ENCODE peak calls at places on chromosomes 12 and 14, in seven cellular contexts. P, H, R, V, Y, C and N are unnamed samples. For H3K9me3, the result is how much of the 10 kb centered on the place peaks cover.

GRCh38 chr14:100092832-100093231 is 27.6 kb downstream of the EVL start:
- DNase-seq in P (no peak), H (no peak), R (no peak), V (no peak), Y (no peak), C (no peak), N (no peak)

GRCh38 chr14:93100570-93100969 is 15.2 kb downstream of the ITPK1 start:
- DNase-seq in P (no peak), H (no peak), R (no peak), V (no peak), Y (peak), C (no peak), N (no peak)

GRCh38 chr12:105204916-105205315 is 31.1 kb downstream of the APPL2 start:
- DNase-seq in P (no peak), H (no peak), R (no peak), V (no peak), Y (no peak), C (no peak), N (peak)

GRCh38 chr14:32980178-32980886 is 41.7 kb downstream of the NPAS3 start:
- DNase-seq in P (no peak), H (no peak), R (no peak), V (no peak), Y (no peak), C (no peak), N (no peak)

GRCh38 chr12:99611590-99611989 is 36.0 kb upstream of the GARIN6 start:
- DNase-seq in P (no peak), H (no peak), R (no peak), V (no peak), Y (no peak), C (no peak), N (no peak)

GRCh38 chr12:108468149-108468968 is 46.7 kb upstream of the FICD start:
- DNase-seq in P (peak), H (no peak), R (no peak), V (peak), Y (no peak), C (no peak), N (no peak)

GRCh38 chr14:51453869-51454268 is 197.8 kb upstream of the FRMD6 start:
- DNase-seq in P (no peak), H (no peak), R (no peak), V (no peak), Y (no peak), C (no peak), N (peak)

GRCh38 chr12:58026892-58027891 is 85.8 kb downstream of the ATP23 start:
- DNase-seq in P (no peak), H (no peak), R (no peak), V (no peak), Y (no peak), C (no peak), N (peak)

GRCh38 chr12:15346488-15346887 is 24.2 kb downstream of the PTPRO start:
- DNase-seq in P (no peak), H (no peak), R (no peak), V (no peak), Y (no peak), C (no peak), N (no peak)

GRCh38 chr14:52241102-52241793 is 26.2 kb upstream of the PTGDR start:
- DNase-seq in P (no peak), H (no peak), R (no peak), V (no peak), Y (no peak), C (no peak), N (no peak)

GRCh38 chr12:76266797-76267196 is 81.4 kb downstream of the BBS10 start:
- DNase-seq in P (no peak), H (peak), R (no peak), V (no peak), Y (no peak), C (peak), N (peak)

DNA sequence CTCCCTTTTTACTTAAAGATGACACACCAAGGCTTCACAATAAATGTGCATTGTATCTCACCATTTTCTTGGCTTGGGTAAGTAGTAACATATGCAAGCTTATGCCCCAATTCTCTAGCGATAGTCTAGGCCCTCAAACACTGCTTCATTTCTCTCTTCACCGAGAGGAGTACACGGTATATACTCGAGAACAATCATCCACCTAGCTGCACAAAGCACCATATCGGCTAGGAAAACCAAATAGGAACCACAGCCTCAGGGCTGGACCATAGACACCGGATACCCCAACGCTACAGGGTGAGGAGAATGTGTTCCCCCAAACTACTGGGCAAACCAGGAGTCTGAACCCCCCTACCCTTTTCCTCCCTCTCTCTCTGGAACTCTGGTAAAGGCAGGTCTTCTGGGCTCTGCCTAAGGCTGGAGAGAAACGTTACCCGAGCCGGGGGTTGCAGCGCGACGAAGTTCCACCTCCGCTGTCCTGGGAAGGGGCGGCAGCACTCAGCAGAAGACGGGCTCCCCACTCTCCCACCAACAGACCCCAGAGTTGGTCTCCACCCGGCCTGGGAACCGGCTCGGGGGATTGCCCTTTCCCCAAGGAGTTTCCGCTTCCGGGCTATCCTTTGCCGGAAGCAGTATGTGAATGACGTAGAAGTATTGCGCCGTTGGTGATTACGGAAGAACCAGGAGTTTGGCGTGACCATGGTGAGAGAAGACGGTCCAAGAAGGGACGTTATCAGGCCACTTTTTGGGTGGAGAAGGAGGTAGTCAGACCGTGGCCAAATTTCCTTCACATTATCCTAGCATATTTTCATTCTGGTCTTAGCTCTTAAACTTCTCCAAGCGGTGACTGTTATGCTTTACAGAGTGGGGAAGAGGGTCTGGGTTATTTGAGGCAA is at the start of the genes AREL1 and FCF1:
- DNase-seq in P (peak), H (peak), R (peak), V (peak), Y (peak), C (peak), N (peak)
- H3K9me3 ChIP-seq in P (under half), H (under half), R (under half), V (under half), Y (under half), C (under half), N (under half)

DNA sequence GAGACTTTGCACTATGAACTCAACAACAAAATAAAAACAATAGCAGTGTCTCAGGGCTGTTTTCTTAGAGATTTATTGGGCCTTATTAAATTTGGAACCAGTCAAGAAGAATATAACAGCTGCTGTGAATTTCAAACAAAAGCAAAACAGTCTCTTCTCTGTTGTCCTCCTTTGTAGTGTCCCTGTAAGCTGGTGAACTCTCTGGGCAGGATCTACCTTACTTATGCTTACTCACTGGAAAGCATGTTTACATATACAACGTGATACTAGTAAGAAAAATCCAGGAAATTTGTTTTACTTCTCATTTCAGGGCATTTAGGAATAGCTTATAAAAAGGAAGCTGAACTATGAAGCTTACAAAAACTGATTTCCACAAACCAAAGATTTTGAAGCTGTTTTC is 311.0 kb downstream of the NOVA1 start:
- DNase-seq in P (no peak), H (peak), R (no peak), V (no peak), Y (no peak), C (no peak), N (no peak)
- H3K9me3 ChIP-seq in P (under half), H (under half), R (under half), V (under half), Y (under half), C (under half), N (under half)

DNA sequence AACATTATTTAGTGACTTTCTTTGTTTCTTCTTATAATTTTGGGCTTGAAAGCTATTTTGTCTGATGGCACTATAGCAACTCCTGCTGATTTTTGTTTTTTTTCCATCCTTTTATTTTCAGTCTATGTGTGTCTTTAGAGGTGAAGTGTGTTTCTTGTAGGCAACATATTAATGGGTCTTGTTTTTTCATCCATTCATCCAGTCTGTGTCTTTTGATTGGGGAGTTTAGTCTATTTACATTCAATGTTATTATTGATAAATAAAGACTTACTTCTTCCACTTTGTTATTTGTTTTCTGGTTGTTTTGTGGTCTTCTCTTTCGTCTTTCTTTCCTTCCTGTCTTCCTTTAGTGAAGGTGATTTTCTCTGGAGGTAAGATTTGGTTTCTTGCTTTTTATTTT is 198.0 kb downstream of the CRADD start:
- DNase-seq in P (no peak), H (no peak), R (no peak), V (no peak), Y (no peak), C (no peak), N (no peak)
- H3K9me3 ChIP-seq in P (under half), H (under half), R (half or more), V (under half), Y (under half), C (under half), N (under half)

DNA sequence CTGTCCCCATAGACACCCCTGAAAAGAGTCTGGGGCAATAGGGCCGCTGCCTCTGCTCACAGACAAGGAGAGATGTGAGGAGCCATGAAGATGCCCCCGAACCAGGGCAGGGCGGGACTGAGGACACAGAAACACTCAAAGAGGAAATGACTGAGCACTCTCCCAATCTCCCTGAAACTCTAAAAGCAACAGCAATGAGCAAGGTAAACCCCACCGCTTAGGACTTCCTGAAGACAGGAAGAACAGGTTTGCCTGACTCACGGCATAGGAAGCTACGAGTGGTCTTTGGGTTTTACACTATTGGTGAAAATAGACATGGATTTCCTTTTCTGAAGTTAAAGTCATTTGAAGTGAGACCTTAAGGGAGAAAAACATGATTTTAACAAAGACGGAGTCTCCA is 32.5 kb downstream of the STX2 start:
- DNase-seq in P (no peak), H (no peak), R (no peak), V (no peak), Y (no peak), C (no peak), N (no peak)
- H3K9me3 ChIP-seq in P (under half), H (under half), R (under half), V (under half), Y (under half), C (under half), N (under half)

DNA sequence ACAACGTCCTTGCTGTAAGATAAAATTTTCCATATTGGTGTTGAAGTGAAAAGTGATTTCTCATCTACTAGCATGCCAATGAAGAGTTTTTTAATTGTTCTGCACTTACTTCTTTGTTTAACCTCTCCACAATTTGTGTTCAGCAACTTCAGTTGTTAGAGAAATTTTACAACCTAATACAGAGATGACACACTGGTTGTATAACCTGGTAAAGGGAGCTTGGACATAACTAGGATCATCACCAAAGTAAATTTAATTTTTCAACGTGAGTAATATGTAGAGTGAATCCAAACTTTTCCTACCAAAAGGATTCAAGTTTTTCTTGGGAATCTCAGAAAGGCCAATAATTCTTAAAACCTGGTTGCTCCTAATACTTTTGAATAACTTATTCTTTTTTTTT is 13.4 kb upstream of the TAS2R43 start:
- DNase-seq in P (no peak), H (no peak), R (no peak), V (no peak), Y (no peak), C (no peak), N (no peak)
- H3K9me3 ChIP-seq in P (under half), H (under half), R (under half), V (under half), Y (under half), C (under half), N (under half)

GRCh38 chr12:34393086-34393820 is 371.0 kb downstream of the ALG10 start:
- DNase-seq in P (peak), H (no peak), R (peak), V (no peak), Y (no peak), C (no peak), N (no peak)
- H3K9me3 ChIP-seq in P (under half), H (under half), R (under half), V (under half), Y (under half), C (under half), N (under half)

GRCh38 chr14:101290681-101291080 is 270.6 kb upstream of the DIO3 start:
- DNase-seq in P (no peak), H (no peak), R (no peak), V (no peak), Y (no peak), C (no peak), N (no peak)

GRCh38 chr14:101292448-101292847 is 268.8 kb upstream of the DIO3 start:
- DNase-seq in P (no peak), H (no peak), R (no peak), V (no peak), Y (no peak), C (no peak), N (no peak)

GRCh38 chr14:101293609-101294008 is 267.7 kb upstream of the DIO3 start:
- DNase-seq in P (no peak), H (no peak), R (no peak), V (no peak), Y (no peak), C (no peak), N (no peak)

GRCh38 chr14:101291390-101291789 is 269.9 kb upstream of the DIO3 start:
- DNase-seq in P (no peak), H (no peak), R (no peak), V (no peak), Y (no peak), C (no peak), N (no peak)

GRCh38 chr14:101294136-101294535 is 267.2 kb upstream of the DIO3 start:
- DNase-seq in P (no peak), H (no peak), R (no peak), V (no peak), Y (no peak), C (no peak), N (no peak)
- H3K9me3 ChIP-seq in P (under half), H (under half), R (under half), V (under half), Y (under half), C (under half), N (under half)

GRCh38 chr14:20190596-20190995 is at the start of gene OR11G2:
- DNase-seq in P (no peak), H (no peak), R (no peak), V (no peak), Y (no peak), C (no peak), N (no peak)
- H3K9me3 ChIP-seq in P (under half), H (under half), R (under half), V (under half), Y (under half), C (under half), N (under half)

GRCh38 chr12:14261096-14261495 is 104.4 kb upstream of the ATF7IP start:
- DNase-seq in P (no peak), H (no peak), R (no peak), V (no peak), Y (no peak), C (no peak), N (no peak)
- H3K9me3 ChIP-seq in P (under half), H (under half), R (under half), V (under half), Y (under half), C (under half), N (under half)